ENCODE peak calls at places on chromosome 9, in six cellular contexts. Y, J, V, B, I and W are unnamed samples. For H3K4me1, the result is how much of the 10 kb centered on the place peaks cover.

GRCh38 chr9:112913326-112913725 is 22.6 kb upstream of the SLC46A2 start:
- ATAC-seq in Y (no peak), J (no peak), V (no peak), B (no peak), I (no peak), W (no peak)

GRCh38 chr9:108588246-108588645 is 267.5 kb downstream of the ACTL7B start:
- ATAC-seq in Y (no peak), J (no peak), V (no peak), B (no peak), I (no peak), W (no peak)

GRCh38 chr9:122191519-122191918 is 31.8 kb downstream of the MORN5 start:
- ATAC-seq in Y (no peak), J (no peak), V (no peak), B (no peak), I (no peak), W (no peak)

GRCh38 chr9:133677126-133678010 is 41.2 kb downstream of the DBH start:
- ATAC-seq in Y (no peak), J (no peak), V (no peak), B (no peak), I (no peak), W (no peak)

GRCh38 chr9:119368681-119369581 is at the start of gene BRINP1:
- ATAC-seq in Y (peak), J (peak), V (no peak), B (peak), I (no peak), W (no peak)

GRCh38 chr9:16277471-16277870 is 593.0 kb downstream of the BNC2 start:
- ATAC-seq in Y (no peak), J (no peak), V (no peak), B (no peak), I (no peak), W (no peak)

GRCh38 chr9:136977223-136978072 is at the start of gene PTGDS:
- ATAC-seq in Y (no peak), J (no peak), V (no peak), B (no peak), I (no peak), W (no peak)

GRCh38 chr9:343773-344172 is 129.1 kb downstream of the DOCK8 start:
- ATAC-seq in Y (no peak), J (no peak), V (no peak), B (no peak), I (no peak), W (no peak)

GRCh38 chr9:20320921-20321320 is 301.4 kb downstream of the MLLT3 start:
- ATAC-seq in Y (no peak), J (no peak), V (no peak), B (no peak), I (no peak), W (no peak)

GRCh38 chr9:107633375-107633774 is 143.8 kb upstream of the KLF4 start:
- ATAC-seq in Y (no peak), J (no peak), V (no peak), B (no peak), I (no peak), W (no peak)

GRCh38 chr9:83355024-83355444 is 183.2 kb downstream of the FRMD3 start:
- ATAC-seq in Y (no peak), J (peak), V (no peak), B (no peak), I (no peak), W (peak)

GRCh38 chr9:70135176-70135575 is 91.5 kb downstream of the MAMDC2 start:
- ATAC-seq in Y (no peak), J (no peak), V (no peak), B (no peak), I (no peak), W (no peak)

GRCh38 chr9:91174772-91175171 is 186.9 kb downstream of the AUH start:
- ATAC-seq in Y (no peak), J (no peak), V (no peak), B (no peak), I (no peak), W (no peak)

GRCh38 chr9:27368317-27368985 is 71.5 kb upstream of the EQTN start:
- ATAC-seq in Y (no peak), J (no peak), V (no peak), B (peak), I (no peak), W (peak)

GRCh38 chr9:2126331-2126789 is 111.2 kb downstream of the SMARCA2 start:
- ATAC-seq in Y (no peak), J (no peak), V (no peak), B (no peak), I (no peak), W (peak)

GRCh38 chr9:109304350-109304749 is 16.5 kb downstream of the EPB41L4B start:
- ATAC-seq in Y (no peak), J (no peak), V (no peak), B (peak), I (no peak), W (no peak)

GRCh38 chr9:126386088-126386487 is 59.5 kb downstream of the MVB12B start:
- ATAC-seq in Y (peak), J (no peak), V (peak), B (peak), I (peak), W (no peak)

GRCh38 chr9:113387560-113388230 is 10.9 kb upstream of the HDHD3 start:
- ATAC-seq in Y (peak), J (peak), V (no peak), B (peak), I (no peak), W (no peak)

GRCh38 chr9:114652776-114653555 is 4.6 kb downstream of the TEX53 start:
- ATAC-seq in Y (peak), J (no peak), V (peak), B (no peak), I (no peak), W (no peak)

GRCh38 chr9:95349109-95350038 is 31.9 kb upstream of the FANCC start:
- ATAC-seq in Y (no peak), J (no peak), V (no peak), B (peak), I (no peak), W (no peak)

GRCh38 chr9:129038109-129038852 is 1.9 kb downstream of the MIGA2 start:
- ATAC-seq in Y (no peak), J (no peak), V (peak), B (peak), I (no peak), W (no peak)

GRCh38 chr9:77589046-77589795 is 58.9 kb downstream of the GNA14 start:
- ATAC-seq in Y (peak), J (no peak), V (no peak), B (no peak), I (peak), W (no peak)

GRCh38 chr9:89969156-89969566 is 364.3 kb downstream of the GADD45G start:
- ATAC-seq in Y (no peak), J (peak), V (no peak), B (peak), I (no peak), W (no peak)

GRCh38 chr9:114207034-114207815 is 51.9 kb downstream of the COL27A1 start:
- ATAC-seq in Y (no peak), J (no peak), V (peak), B (peak), I (peak), W (peak)

GRCh38 chr9:89351584-89351983 is 33.3 kb downstream of the SECISBP2 start:
- ATAC-seq in Y (no peak), J (no peak), V (no peak), B (peak), I (no peak), W (no peak)

GRCh38 chr9:22954550-22954949 is 507.9 kb downstream of the DMRTA1 start:
- ATAC-seq in Y (no peak), J (no peak), V (no peak), B (no peak), I (no peak), W (no peak)

GRCh38 chr9:122857810-122858209 is 29.4 kb upstream of the PDCL start:
- ATAC-seq in Y (no peak), J (no peak), V (no peak), B (no peak), I (no peak), W (no peak)

GRCh38 chr9:117034862-117035261 is 347.8 kb downstream of the TRIM32 start:
- ATAC-seq in Y (no peak), J (no peak), V (no peak), B (no peak), I (no peak), W (no peak)

GRCh38 chr9:105355810-105356209 is 92.0 kb upstream of the FSD1L start:
- ATAC-seq in Y (no peak), J (no peak), V (peak), B (no peak), I (no peak), W (no peak)

GRCh38 chr9:80242022-80242421 is 670.3 kb downstream of the TLE4 start:
- ATAC-seq in Y (no peak), J (no peak), V (no peak), B (no peak), I (no peak), W (no peak)

GRCh38 chr9:14906000-14906399 is 4.2 kb downstream of the FREM1 start:
- ATAC-seq in Y (no peak), J (peak), V (no peak), B (no peak), I (no peak), W (no peak)

GRCh38 chr9:29233193-29233592 is 1659.9 kb upstream of the C9orf72 start:
- ATAC-seq in Y (no peak), J (no peak), V (no peak), B (no peak), I (no peak), W (no peak)

GRCh38 chr9:72156586-72156985 is 7.3 kb downstream of the GDA start:
- ATAC-seq in Y (peak), J (no peak), V (no peak), B (no peak), I (no peak), W (no peak)

GRCh38 chr9:26722755-26723154 is 169.8 kb downstream of the CAAP1 start:
- ATAC-seq in Y (no peak), J (no peak), V (no peak), B (no peak), I (no peak), W (no peak)

GRCh38 chr9:15310448-15310847 is 3.4 kb upstream of the TTC39B start:
- ATAC-seq in Y (no peak), J (no peak), V (no peak), B (no peak), I (no peak), W (no peak)

GRCh38 chr9:104747565-104748358 is at the start of gene NIPSNAP3A:
- ATAC-seq in Y (peak), J (peak), V (peak), B (peak), I (peak), W (peak)

GRCh38 chr9:100730126-100730525 is 152.2 kb downstream of the CAVIN4 start:
- ATAC-seq in Y (no peak), J (no peak), V (no peak), B (no peak), I (no peak), W (no peak)

GRCh38 chr9:89786650-89787049 is 181.8 kb downstream of the GADD45G start:
- ATAC-seq in Y (no peak), J (no peak), V (no peak), B (peak), I (no peak), W (no peak)

GRCh38 chr9:34796924-34797323 is 87.0 kb upstream of the CCL21 start:
- ATAC-seq in Y (no peak), J (no peak), V (no peak), B (no peak), I (no peak), W (no peak)

GRCh38 chr9:131735238-131736181 is 4.4 kb downstream of the RAPGEF1 start:
- ATAC-seq in Y (peak), J (no peak), V (no peak), B (peak), I (no peak), W (no peak)

GRCh38 chr9:131734781-131735180 is 5.1 kb downstream of the RAPGEF1 start:
- ATAC-seq in Y (no peak), J (no peak), V (no peak), B (no peak), I (no peak), W (no peak)

GRCh38 chr9:131738293-131738692 is 1.6 kb downstream of the RAPGEF1 start:
- ATAC-seq in Y (no peak), J (no peak), V (no peak), B (no peak), I (no peak), W (no peak)

GRCh38 chr9:131737426-131737825 is 2.5 kb downstream of the RAPGEF1 start:
- ATAC-seq in Y (no peak), J (no peak), V (no peak), B (no peak), I (no peak), W (no peak)

GRCh38 chr9:131736440-131736839 is 3.4 kb downstream of the RAPGEF1 start:
- ATAC-seq in Y (no peak), J (no peak), V (no peak), B (no peak), I (no peak), W (no peak)
- H3K27ac ChIP-seq in Y (peak), J (peak), V (no peak), B (peak), I (no peak), W (peak)

DNA sequence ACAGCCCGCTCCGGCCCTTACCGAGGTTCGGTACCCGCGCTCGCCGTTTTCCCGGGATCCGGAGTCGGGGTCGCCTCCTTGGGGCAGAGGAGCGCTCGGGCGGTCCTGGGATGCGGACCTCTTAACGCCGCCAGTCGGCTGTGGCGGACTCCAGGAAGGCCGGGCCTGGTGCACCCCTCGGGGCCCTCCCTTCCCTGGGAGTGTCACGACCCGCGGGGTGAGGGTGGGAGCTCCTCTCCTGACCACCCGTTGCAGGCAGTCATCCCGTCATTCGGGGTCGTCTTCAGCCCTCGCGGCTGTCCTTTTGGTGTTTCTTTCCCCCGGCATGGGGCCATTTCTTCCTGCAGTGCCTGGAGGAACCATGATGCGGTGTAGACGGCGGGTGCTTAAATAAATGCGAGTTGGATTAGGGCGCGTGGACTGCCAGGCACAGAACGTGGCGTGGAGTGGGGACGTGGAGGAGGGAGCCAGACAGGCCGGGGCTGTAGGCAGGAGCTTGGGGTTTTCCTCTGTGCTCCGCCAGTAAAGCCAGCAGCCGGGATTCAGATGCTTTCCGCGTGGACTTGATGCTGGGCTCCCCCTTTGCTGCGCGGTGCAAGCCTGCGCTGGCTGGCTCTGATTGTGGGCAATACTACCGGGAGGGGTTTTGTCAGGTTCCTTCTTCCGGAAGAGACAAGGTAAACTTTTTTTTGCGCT is 793 bp downstream of the KDM4C start:
- ATAC-seq in Y (peak), J (peak), V (peak), B (peak), I (peak), W (peak)
- TF ChIP-seq POLR2A in Y (no peak), J (peak), V (no peak), B (no peak), I (no peak), W (peak)

GRCh38 chr9:102459828-102460227 is 535.3 kb upstream of the CYLC2 start:
- ATAC-seq in Y (no peak), J (no peak), V (no peak), B (no peak), I (no peak), W (no peak)
- H3K4me1 ChIP-seq in Y (under half), J (under half), V (under half), B (under half), I (under half), W (under half)

GRCh38 chr9:75071530-75072122 is 16.3 kb downstream of the NMRK1 start:
- ATAC-seq in Y (no peak), J (no peak), V (peak), B (no peak), I (peak), W (no peak)
- H3K27ac ChIP-seq in Y (no peak), J (no peak), V (no peak), B (no peak), I (no peak), W (no peak)

GRCh38 chr9:135907446-135908333 is at the start of gene CAMSAP1:
- ATAC-seq in Y (peak), J (peak), V (peak), B (peak), I (peak), W (peak)
- TF ChIP-seq POLR2A in Y (peak), J (peak), V (peak), B (peak), I (peak), W (peak)

GRCh38 chr9:131407717-131408195 is 13.9 kb downstream of the PRRC2B start:
- ATAC-seq in Y (peak), J (peak), V (peak), B (peak), I (peak), W (peak)

GRCh38 chr9:131405429-131405828 is 11.5 kb downstream of the PRRC2B start:
- ATAC-seq in Y (no peak), J (no peak), V (no peak), B (no peak), I (no peak), W (no peak)

GRCh38 chr9:131404987-131405386 is 11.1 kb downstream of the PRRC2B start:
- ATAC-seq in Y (no peak), J (no peak), V (peak), B (no peak), I (no peak), W (no peak)

GRCh38 chr9:131405858-131406566 is 12.1 kb downstream of the PRRC2B start:
- ATAC-seq in Y (no peak), J (no peak), V (peak), B (peak), I (no peak), W (no peak)

DNA sequence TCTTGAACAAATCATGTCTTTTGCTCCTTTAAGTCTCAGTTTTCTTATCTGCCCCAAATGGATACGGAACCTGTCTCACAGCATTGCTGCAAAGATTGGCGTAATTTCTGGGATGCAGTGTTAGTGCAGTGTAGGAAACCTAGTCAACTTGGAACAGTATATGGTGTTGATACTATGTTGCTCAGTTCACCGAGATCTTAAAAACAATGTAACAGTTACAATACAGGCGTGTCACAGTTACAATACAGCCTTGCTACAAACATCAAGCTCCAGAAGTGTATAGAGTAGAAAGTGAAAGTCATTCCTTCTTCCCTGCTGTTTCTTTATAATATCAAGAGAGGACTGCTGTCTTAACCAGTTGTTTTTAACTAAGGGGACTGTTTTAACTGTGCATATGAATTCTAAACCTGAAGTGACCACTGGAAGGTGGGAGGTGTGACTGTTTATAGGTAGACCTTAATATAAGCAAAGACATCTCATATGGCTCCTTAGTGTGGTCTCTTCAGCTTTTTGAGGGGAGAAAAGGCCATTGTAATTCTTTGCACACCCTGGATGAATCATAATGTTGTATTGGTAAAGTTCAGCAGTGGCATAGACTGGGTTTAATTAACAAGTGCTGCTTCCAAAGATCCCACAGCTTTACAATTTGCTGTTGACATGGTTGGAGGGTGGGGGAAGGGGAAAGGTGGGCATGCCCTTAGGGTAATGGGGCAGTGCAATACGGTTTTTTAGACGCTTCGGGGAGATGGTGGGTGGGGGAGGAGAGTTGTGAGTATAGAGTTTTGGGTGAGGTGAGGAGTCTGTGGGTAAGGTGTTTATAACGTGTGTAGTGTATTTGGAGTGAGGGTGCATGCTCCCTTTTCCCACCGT is 12.9 kb downstream of the PRRC2B start:
- ATAC-seq in Y (no peak), J (no peak), V (peak), B (no peak), I (peak), W (no peak)
- H3K4me1 ChIP-seq in Y (half or more), J (half or more), V (under half), B (half or more), I (under half), W (half or more)

GRCh38 chr9:98161851-98162250 is 30.6 kb downstream of the CORO2A start:
- ATAC-seq in Y (no peak), J (no peak), V (no peak), B (no peak), I (no peak), W (no peak)

GRCh38 chr9:98159301-98159700 is 33.1 kb downstream of the CORO2A start:
- ATAC-seq in Y (no peak), J (no peak), V (no peak), B (no peak), I (no peak), W (no peak)

GRCh38 chr9:98157372-98157771 is 35.1 kb downstream of the CORO2A start:
- ATAC-seq in Y (no peak), J (no peak), V (no peak), B (no peak), I (no peak), W (no peak)

GRCh38 chr9:98158071-98158791 is 34.2 kb downstream of the CORO2A start:
- ATAC-seq in Y (peak), J (peak), V (no peak), B (peak), I (no peak), W (no peak)

GRCh38 chr9:98159790-98160189 is 32.6 kb downstream of the CORO2A start:
- ATAC-seq in Y (no peak), J (no peak), V (peak), B (no peak), I (no peak), W (no peak)
- H3K27ac ChIP-seq in Y (no peak), J (no peak), V (no peak), B (no peak), I (no peak), W (no peak)

GRCh38 chr9:87725900-87726709 is at the start of gene CTSL:
- ATAC-seq in Y (peak), J (peak), V (peak), B (peak), I (peak), W (peak)
- TF ChIP-seq POLR2A in Y (peak), J (peak), V (peak), B (peak), I (peak), W (peak)